ENCODE peak calls at places on chromosomes 12 and 14, in six cellular contexts. One of them, this sample, is unnamed.

GRCh38 chr14:74476607-74477006 is 16.5 kb downstream of the NPC2 start:
- DNase-seq in Calu3: no peak
- DNase-seq in iris pigment epithelial cell: no peak
- DNase-seq in NCI-H1436: no peak
- DNase-seq in AG10803: no peak
- DNase-seq in left ventricle myocardium inferior: no peak
- DNase-seq in this sample: no peak

GRCh38 chr14:60662987-60663386 is 13.7 kb upstream of the SIX1 start:
- DNase-seq in Calu3: no peak
- DNase-seq in iris pigment epithelial cell: no peak
- DNase-seq in NCI-H1436: no peak
- DNase-seq in AG10803: no peak
- DNase-seq in left ventricle myocardium inferior: no peak
- DNase-seq in this sample: no peak

GRCh38 chr12:15720299-15720698 is 68.9 kb downstream of the EPS8 start:
- DNase-seq in Calu3: no peak
- DNase-seq in iris pigment epithelial cell: no peak
- DNase-seq in NCI-H1436: no peak
- DNase-seq in AG10803: no peak
- DNase-seq in left ventricle myocardium inferior: no peak
- DNase-seq in this sample: no peak

GRCh38 chr12:9745191-9745590 is 12.3 kb upstream of the CLECL1 start:
- DNase-seq in Calu3: no peak
- DNase-seq in iris pigment epithelial cell: no peak
- DNase-seq in NCI-H1436: no peak
- DNase-seq in AG10803: peak
- DNase-seq in left ventricle myocardium inferior: no peak
- DNase-seq in this sample: no peak

GRCh38 chr14:73943083-73943482 is 6.8 kb downstream of the FAM161B start:
- DNase-seq in Calu3: no peak
- DNase-seq in iris pigment epithelial cell: peak
- DNase-seq in NCI-H1436: no peak
- DNase-seq in AG10803: peak
- DNase-seq in left ventricle myocardium inferior: no peak
- DNase-seq in this sample: peak

GRCh38 chr12:106429043-106429552 is 71.5 kb downstream of the POLR3B start:
- DNase-seq in Calu3: no peak
- DNase-seq in iris pigment epithelial cell: no peak
- DNase-seq in NCI-H1436: no peak
- DNase-seq in AG10803: no peak
- DNase-seq in left ventricle myocardium inferior: no peak
- DNase-seq in this sample: no peak

GRCh38 chr12:42482086-42482819 is 107.3 kb downstream of the PRICKLE1 start:
- DNase-seq in Calu3: peak
- DNase-seq in iris pigment epithelial cell: peak
- DNase-seq in NCI-H1436: no peak
- DNase-seq in AG10803: peak
- DNase-seq in left ventricle myocardium inferior: peak
- DNase-seq in this sample: no peak

GRCh38 chr12:64461634-64462414 is 9.9 kb downstream of the TBK1 start:
- DNase-seq in Calu3: no peak
- DNase-seq in iris pigment epithelial cell: peak
- DNase-seq in NCI-H1436: no peak
- DNase-seq in AG10803: peak
- DNase-seq in left ventricle myocardium inferior: no peak
- DNase-seq in this sample: no peak

GRCh38 chr14:23555533-23555881 is 564 bp upstream of the THTPA start:
- DNase-seq in Calu3: no peak
- DNase-seq in iris pigment epithelial cell: no peak
- DNase-seq in NCI-H1436: no peak
- DNase-seq in AG10803: no peak
- DNase-seq in left ventricle myocardium inferior: no peak
- DNase-seq in this sample: no peak

GRCh38 chr12:124760548-124760947 is 103.1 kb downstream of the SCARB1 start:
- DNase-seq in Calu3: no peak
- DNase-seq in iris pigment epithelial cell: no peak
- DNase-seq in NCI-H1436: no peak
- DNase-seq in AG10803: no peak
- DNase-seq in left ventricle myocardium inferior: no peak
- DNase-seq in this sample: no peak

GRCh38 chr12:107225626-107226025 is 132.3 kb upstream of the CRY1 start:
- DNase-seq in Calu3: no peak
- DNase-seq in iris pigment epithelial cell: peak
- DNase-seq in NCI-H1436: no peak
- DNase-seq in AG10803: peak
- DNase-seq in left ventricle myocardium inferior: no peak
- DNase-seq in this sample: no peak

GRCh38 chr14:89549381-89550102 is 132.5 kb upstream of the FOXN3 start:
- DNase-seq in Calu3: no peak
- DNase-seq in iris pigment epithelial cell: peak
- DNase-seq in NCI-H1436: no peak
- DNase-seq in AG10803: peak
- DNase-seq in left ventricle myocardium inferior: no peak
- DNase-seq in this sample: no peak

GRCh38 chr12:3416159-3416558 is 74.8 kb upstream of the PRMT8 start:
- DNase-seq in Calu3: no peak
- DNase-seq in iris pigment epithelial cell: no peak
- DNase-seq in NCI-H1436: no peak
- DNase-seq in AG10803: no peak
- DNase-seq in left ventricle myocardium inferior: no peak
- DNase-seq in this sample: no peak

GRCh38 chr14:78758333-78758732 is 588.2 kb downstream of the NRXN3 start:
- DNase-seq in Calu3: peak
- DNase-seq in iris pigment epithelial cell: peak
- DNase-seq in NCI-H1436: peak
- DNase-seq in AG10803: peak
- DNase-seq in left ventricle myocardium inferior: no peak
- DNase-seq in this sample: no peak

GRCh38 chr12:112367986-112368385 is 14.2 kb downstream of the HECTD4 start:
- DNase-seq in Calu3: no peak
- DNase-seq in iris pigment epithelial cell: no peak
- DNase-seq in NCI-H1436: no peak
- DNase-seq in AG10803: no peak
- DNase-seq in left ventricle myocardium inferior: no peak
- DNase-seq in this sample: no peak

GRCh38 chr12:104622942-104623341 is 166.2 kb downstream of the CHST11 start:
- DNase-seq in Calu3: no peak
- DNase-seq in iris pigment epithelial cell: no peak
- DNase-seq in NCI-H1436: no peak
- DNase-seq in AG10803: no peak
- DNase-seq in left ventricle myocardium inferior: no peak
- DNase-seq in this sample: no peak

GRCh38 chr12:110180591-110181005 is 56.4 kb downstream of the IFT81 start:
- DNase-seq in Calu3: no peak
- DNase-seq in iris pigment epithelial cell: no peak
- DNase-seq in NCI-H1436: no peak
- DNase-seq in AG10803: peak
- DNase-seq in left ventricle myocardium inferior: no peak
- DNase-seq in this sample: no peak

GRCh38 chr14:71116206-71117122 is 209.2 kb downstream of the PCNX1 start:
- DNase-seq in Calu3: no peak
- DNase-seq in iris pigment epithelial cell: no peak
- DNase-seq in NCI-H1436: no peak
- DNase-seq in AG10803: no peak
- DNase-seq in left ventricle myocardium inferior: no peak
- DNase-seq in this sample: no peak

GRCh38 chr12:21526053-21526452 is at the start of gene SPX:
- DNase-seq in Calu3: no peak
- DNase-seq in iris pigment epithelial cell: peak
- DNase-seq in NCI-H1436: no peak
- DNase-seq in AG10803: peak
- DNase-seq in left ventricle myocardium inferior: no peak
- DNase-seq in this sample: no peak

GRCh38 chr12:111753144-111753881 is 13.4 kb upstream of the ALDH2 start:
- DNase-seq in Calu3: peak
- DNase-seq in iris pigment epithelial cell: peak
- DNase-seq in NCI-H1436: peak
- DNase-seq in AG10803: peak
- DNase-seq in left ventricle myocardium inferior: peak
- DNase-seq in this sample: no peak

GRCh38 chr14:102927878-102928411 is 5.5 kb downstream of the AMN start:
- DNase-seq in Calu3: peak
- DNase-seq in iris pigment epithelial cell: no peak
- DNase-seq in NCI-H1436: no peak
- DNase-seq in AG10803: no peak
- DNase-seq in left ventricle myocardium inferior: no peak
- DNase-seq in this sample: no peak

GRCh38 chr12:116885496-116885895 is 4.3 kb upstream of the HRK start:
- DNase-seq in Calu3: no peak
- DNase-seq in iris pigment epithelial cell: no peak
- DNase-seq in NCI-H1436: no peak
- DNase-seq in AG10803: no peak
- DNase-seq in left ventricle myocardium inferior: no peak
- DNase-seq in this sample: no peak

GRCh38 chr14:96693986-96694385 is 103.2 kb upstream of the VRK1 start:
- DNase-seq in Calu3: no peak
- DNase-seq in iris pigment epithelial cell: no peak
- DNase-seq in NCI-H1436: no peak
- DNase-seq in AG10803: no peak
- DNase-seq in left ventricle myocardium inferior: no peak
- DNase-seq in this sample: no peak

GRCh38 chr12:70828391-70828790 is 92.1 kb downstream of the PTPRR start:
- DNase-seq in Calu3: no peak
- DNase-seq in iris pigment epithelial cell: no peak
- DNase-seq in NCI-H1436: no peak
- DNase-seq in AG10803: peak
- DNase-seq in left ventricle myocardium inferior: no peak
- DNase-seq in this sample: no peak

GRCh38 chr12:113868365-113868764 is 97.8 kb downstream of the RBM19 start:
- DNase-seq in Calu3: no peak
- DNase-seq in iris pigment epithelial cell: no peak
- DNase-seq in NCI-H1436: no peak
- DNase-seq in AG10803: no peak
- DNase-seq in left ventricle myocardium inferior: no peak
- DNase-seq in this sample: no peak

GRCh38 chr12:62724285-62724684 is 210.7 kb downstream of the PPM1H start:
- DNase-seq in Calu3: no peak
- DNase-seq in iris pigment epithelial cell: no peak
- DNase-seq in NCI-H1436: no peak
- DNase-seq in AG10803: no peak
- DNase-seq in left ventricle myocardium inferior: no peak
- DNase-seq in this sample: no peak

GRCh38 chr12:60201891-60202290 is 606.1 kb downstream of the SLC16A7 start:
- DNase-seq in Calu3: no peak
- DNase-seq in iris pigment epithelial cell: peak
- DNase-seq in NCI-H1436: no peak
- DNase-seq in AG10803: peak
- DNase-seq in left ventricle myocardium inferior: no peak
- DNase-seq in this sample: no peak

GRCh38 chr14:91307046-91307445 is 62.5 kb upstream of the GPR68 start:
- DNase-seq in Calu3: no peak
- DNase-seq in iris pigment epithelial cell: no peak
- DNase-seq in NCI-H1436: no peak
- DNase-seq in AG10803: no peak
- DNase-seq in left ventricle myocardium inferior: no peak
- DNase-seq in this sample: no peak

GRCh38 chr12:6182279-6182898 is 17.8 kb upstream of the CD9 start:
- DNase-seq in Calu3: no peak
- DNase-seq in iris pigment epithelial cell: peak
- DNase-seq in NCI-H1436: no peak
- DNase-seq in AG10803: peak
- DNase-seq in left ventricle myocardium inferior: peak
- DNase-seq in this sample: peak

GRCh38 chr14:105900398-105901160 is 374.2 kb downstream of the TMEM121 start:
- DNase-seq in Calu3: no peak
- DNase-seq in iris pigment epithelial cell: no peak
- DNase-seq in NCI-H1436: no peak
- DNase-seq in AG10803: no peak
- DNase-seq in left ventricle myocardium inferior: no peak
- DNase-seq in this sample: no peak

GRCh38 chr14:64061115-64061514 is 208.3 kb downstream of the SYNE2 start:
- DNase-seq in Calu3: no peak
- DNase-seq in iris pigment epithelial cell: no peak
- DNase-seq in NCI-H1436: no peak
- DNase-seq in AG10803: no peak
- DNase-seq in left ventricle myocardium inferior: no peak
- DNase-seq in this sample: no peak

GRCh38 chr12:87816186-87816585 is 213.0 kb downstream of the C12orf50 start:
- DNase-seq in Calu3: no peak
- DNase-seq in iris pigment epithelial cell: peak
- DNase-seq in NCI-H1436: no peak
- DNase-seq in AG10803: no peak
- DNase-seq in left ventricle myocardium inferior: no peak
- DNase-seq in this sample: no peak

GRCh38 chr14:92998957-92999356 is 76.0 kb downstream of the CHGA start:
- DNase-seq in Calu3: no peak
- DNase-seq in iris pigment epithelial cell: no peak
- DNase-seq in NCI-H1436: no peak
- DNase-seq in AG10803: no peak
- DNase-seq in left ventricle myocardium inferior: peak
- DNase-seq in this sample: no peak